ENCODE peak calls at places on chromosomes 12 and 14, in seven cellular contexts. Y, J, P, N, H, K and Z are unnamed samples.

GRCh38 chr14:99177876-99178630 is 93.9 kb downstream of the BCL11B start:
- DNase-seq in Y (no peak), J (no peak), P (no peak), N (no peak), H (peak; percentile 16), K (no peak), Z (no peak)

GRCh38 chr12:108483213-108483920 is 31.7 kb upstream of the FICD start:
- DNase-seq in Y (no peak), J (no peak), P (no peak), N (no peak), H (no peak), K (no peak), Z (no peak)

GRCh38 chr14:99287269-99287942 is 15.4 kb upstream of the BCL11B start:
- DNase-seq in Y (no peak), J (no peak), P (no peak), N (no peak), H (peak; percentile 84), K (no peak), Z (no peak)

GRCh38 chr12:97924122-97924521 is 461.5 kb downstream of the RMST start:
- DNase-seq in Y (no peak), J (no peak), P (no peak), N (no peak), H (no peak), K (no peak), Z (no peak)

GRCh38 chr12:81010641-81011040 is 67.2 kb upstream of the ACSS3 start:
- DNase-seq in Y (no peak), J (no peak), P (no peak), N (no peak), H (no peak), K (peak; percentile 9), Z (no peak)

GRCh38 chr14:49961270-49962222 is 68.7 kb downstream of the ARF6 start:
- DNase-seq in Y (no peak), J (no peak), P (no peak), N (no peak), H (no peak), K (no peak), Z (no peak)

GRCh38 chr12:40691913-40692616 is at the start of gene CNTN1:
- DNase-seq in Y (peak; percentile 92), J (peak; percentile 85), P (no peak), N (peak; percentile 8), H (no peak), K (no peak), Z (no peak)

GRCh38 chr12:3004655-3005565 is 45.7 kb downstream of the TEAD4 start:
- DNase-seq in Y (no peak), J (no peak), P (no peak), N (peak; percentile 7), H (no peak), K (no peak), Z (no peak)

GRCh38 chr12:108804361-108804949 is 52.9 kb downstream of the SSH1 start:
- DNase-seq in Y (no peak), J (no peak), P (peak; percentile 93), N (peak; percentile 95), H (no peak), K (peak; percentile 90), Z (no peak)

GRCh38 chr14:106802413-106803364 is 1276.3 kb downstream of the TMEM121 start:
- DNase-seq in Y (no peak), J (no peak), P (no peak), N (no peak), H (no peak), K (no peak), Z (no peak)

GRCh38 chr12:15192721-15193120 is 28.5 kb downstream of the RERG start:
- DNase-seq in Y (no peak), J (no peak), P (no peak), N (no peak), H (no peak), K (peak; percentile 63), Z (no peak)

GRCh38 chr12:10213168-10214130 is 772 bp downstream of the GABARAPL1 start:
- DNase-seq in Y (peak; percentile 60), J (no peak), P (peak; percentile 68), N (peak; percentile 94), H (peak; percentile 92), K (peak; percentile 91), Z (peak; percentile 73)

GRCh38 chr12:68913682-68914081 is 19.3 kb downstream of the CPM start:
- DNase-seq in Y (no peak), J (no peak), P (no peak), N (peak; percentile 54), H (no peak), K (peak; percentile 67), Z (no peak)

GRCh38 chr14:84483072-84483410 is 1046.9 kb upstream of the FLRT2 start:
- DNase-seq in Y (no peak), J (no peak), P (no peak), N (no peak), H (no peak), K (no peak), Z (no peak)

GRCh38 chr12:118418385-118419057 is 42.2 kb downstream of the SUDS3 start:
- DNase-seq in Y (no peak), J (no peak), P (no peak), N (peak; percentile 40), H (no peak), K (peak; percentile 61), Z (no peak)

GRCh38 chr12:26658991-26659390 is 174.0 kb downstream of the ITPR2 start:
- DNase-seq in Y (no peak), J (no peak), P (no peak), N (peak; percentile 77), H (no peak), K (peak; percentile 85), Z (no peak)

GRCh38 chr14:105061428-105062047 is 3.7 kb downstream of the GPR132 start:
- DNase-seq in Y (no peak), J (no peak), P (no peak), N (no peak), H (peak; percentile 63), K (no peak), Z (peak; percentile 40)

GRCh38 chr12:124438415-124439056 is 128.9 kb downstream of the NCOR2 start:
- DNase-seq in Y (no peak), J (no peak), P (no peak), N (no peak), H (no peak), K (no peak), Z (no peak)

GRCh38 chr14:96049932-96050331 is 10.8 kb downstream of the C14orf132 start:
- DNase-seq in Y (no peak), J (no peak), P (no peak), N (no peak), H (no peak), K (no peak), Z (no peak)

GRCh38 chr14:47269788-47270492 is 405.5 kb downstream of the MDGA2 start:
- DNase-seq in Y (no peak), J (no peak), P (no peak), N (peak; percentile 14), H (no peak), K (no peak), Z (no peak)

GRCh38 chr12:91072931-91073330 is 15.1 kb upstream of the KERA start:
- DNase-seq in Y (no peak), J (no peak), P (no peak), N (no peak), H (no peak), K (no peak), Z (no peak)

GRCh38 chr12:42039146-42039545 is 105.5 kb downstream of the GXYLT1 start:
- DNase-seq in Y (no peak), J (no peak), P (no peak), N (peak; percentile 58), H (no peak), K (peak; percentile 79), Z (no peak)

GRCh38 chr12:123457980-123458779 is at the start of gene SNRNP35:
- DNase-seq in Y (peak; percentile 75), J (peak; percentile 72), P (peak; percentile 49), N (peak; percentile 88), H (peak; percentile 91), K (peak; percentile 91), Z (peak; percentile 77)

GRCh38 chr12:19390208-19390607 is 49.1 kb upstream of the AEBP2 start:
- DNase-seq in Y (no peak), J (no peak), P (no peak), N (no peak), H (no peak), K (no peak), Z (no peak)

GRCh38 chr12:9372202-9372601 is 164.0 kb upstream of the PZP start:
- DNase-seq in Y (no peak), J (no peak), P (no peak), N (no peak), H (no peak), K (no peak), Z (no peak)

GRCh38 chr12:24937553-24938244 is 11.2 kb downstream of the BCAT1 start:
- DNase-seq in Y (no peak), J (no peak), P (no peak), N (no peak), H (peak; percentile 0), K (peak; percentile 44), Z (no peak)

GRCh38 chr12:13749380-13749779 is 232.0 kb downstream of the GRIN2B start:
- DNase-seq in Y (peak; percentile 47), J (peak; percentile 55), P (no peak), N (no peak), H (no peak), K (no peak), Z (no peak)

GRCh38 chr14:58639842-58640484 is 2.2 kb downstream of the DACT1 start:
- DNase-seq in Y (peak; percentile 37), J (peak; percentile 74), P (peak; percentile 49), N (peak; percentile 92), H (no peak), K (peak; percentile 94), Z (no peak)

GRCh38 chr12:113044516-113044915 is 12.0 kb upstream of the DTX1 start:
- DNase-seq in Y (no peak), J (no peak), P (no peak), N (no peak), H (no peak), K (peak; percentile 6), Z (no peak)

GRCh38 chr14:49992901-49993335 is 100.0 kb downstream of the ARF6 start:
- DNase-seq in Y (no peak), J (no peak), P (no peak), N (peak; percentile 58), H (peak; percentile 79), K (peak; percentile 95), Z (no peak)

GRCh38 chr14:77584809-77585208 is 31.6 kb downstream of the SPTLC2 start:
- DNase-seq in Y (no peak), J (no peak), P (no peak), N (no peak), H (no peak), K (no peak), Z (no peak)

GRCh38 chr14:96754845-96755184 is 42.4 kb upstream of the VRK1 start:
- DNase-seq in Y (peak; percentile 36), J (peak; percentile 55), P (no peak), N (no peak), H (no peak), K (no peak), Z (no peak)

GRCh38 chr12:100391856-100392255 is 35.0 kb downstream of the SLC17A8 start:
- DNase-seq in Y (no peak), J (peak; percentile 1), P (no peak), N (no peak), H (no peak), K (peak; percentile 12), Z (no peak)

GRCh38 chr12:98578821-98579220 is 14.7 kb upstream of the SLC25A3 start:
- DNase-seq in Y (no peak), J (no peak), P (no peak), N (no peak), H (no peak), K (no peak), Z (no peak)

GRCh38 chr12:27779416-27779815 is 617 bp upstream of the KLHL42 start:
- DNase-seq in Y (peak; percentile 14), J (no peak), P (no peak), N (peak; percentile 10), H (no peak), K (peak; percentile 29), Z (no peak)

GRCh38 chr12:106883421-106883820 is 72.3 kb upstream of the TMEM263 start:
- DNase-seq in Y (no peak), J (no peak), P (no peak), N (peak; percentile 42), H (no peak), K (peak; percentile 59), Z (no peak)